ENCODE peak calls at places on chromosomes 3 and 15, in eight cellular contexts. L is SJSA1; Q is IMR-90; U is H1; K is CD8-positive, alpha-beta memory T cell; N is small intestine; V is left ventricle myocardium inferior; T is PC-3. C is an unnamed sample.

GRCh38 chr3:172224560-172225214 is 185.3 kb downstream of the FNDC3B start:
- DNase-seq in L (peak; percentile 65), Q (no peak), T (no peak), K (no peak), V (no peak), U (no peak), N (no peak), C (no peak)

GRCh38 chr3:73580343-73580742 is 44.4 kb downstream of the PDZRN3 start:
- DNase-seq in V (no peak), L (no peak), T (peak; percentile 18), Q (peak; percentile 100), U (no peak), N (no peak), K (no peak), C (no peak)

GRCh38 chr3:96000963-96001362 is 813.4 kb upstream of the EPHA6 start:
- DNase-seq in N (no peak), U (no peak), T (no peak), L (no peak), Q (no peak), K (no peak), V (no peak), C (peak; percentile 24)

GRCh38 chr3:184717608-184717995 is 5.7 kb upstream of the MAGEF1 start:
- DNase-seq in T (no peak), V (no peak), U (no peak), K (no peak), L (no peak), Q (no peak), N (no peak), C (no peak)

GRCh38 chr3:14623569-14624051 is 28.0 kb upstream of the CCDC174 start:
- DNase-seq in N (no peak), U (no peak), L (peak; percentile 60), T (peak; percentile 19), Q (no peak), K (no peak), V (no peak), C (no peak)

GRCh38 chr3:195441476-195441970 is 1.3 kb downstream of the ACAP2 start:
- DNase-seq in U (no peak), L (no peak), Q (peak; percentile 11), T (peak; percentile 26), N (peak; percentile 48), V (no peak), K (no peak), C (no peak)

GRCh38 chr15:52292780-52293392 is 2.7 kb downstream of the MYO5C start:
- DNase-seq in N (no peak), U (no peak), K (no peak), T (no peak), L (no peak), V (no peak), Q (no peak), C (no peak)

GRCh38 chr3:78390221-78390620 is 1350.3 kb downstream of the ROBO2 start:
- DNase-seq in T (no peak), V (no peak), K (no peak), N (no peak), U (no peak), Q (no peak), L (no peak), C (no peak)

GRCh38 chr15:75455424-75455981 is 4.0 kb upstream of the SIN3A start:
- DNase-seq in N (peak; percentile 89), Q (peak; percentile 65), U (no peak), V (peak; percentile 87), K (peak; percentile 84), T (peak; percentile 76), L (peak; percentile 90), C (peak; percentile 84)

GRCh38 chr3:32432711-32433530 is 41.3 kb downstream of the CMTM7 start:
- DNase-seq in N (peak; percentile 49), L (no peak), K (no peak), U (no peak), V (no peak), T (no peak), Q (peak; percentile 47), C (no peak)

GRCh38 chr3:165614332-165614731 is 222.9 kb downstream of the BCHE start:
- DNase-seq in N (no peak), L (no peak), Q (no peak), T (no peak), K (no peak), U (no peak), V (no peak), C (no peak)

GRCh38 chr15:55289011-55289572 is 521 bp downstream of the RAB27A start:
- DNase-seq in U (no peak), V (peak; percentile 18), K (peak; percentile 24), L (peak; percentile 39), Q (peak; percentile 39), T (peak; percentile 40), N (peak; percentile 49), C (peak; percentile 52)

GRCh38 chr3:5301671-5302297 is 114.3 kb downstream of the EDEM1 start:
- DNase-seq in T (peak; percentile 45), K (no peak), L (no peak), Q (peak; percentile 19), V (no peak), U (no peak), N (no peak), C (no peak)

GRCh38 chr3:191566469-191566868 is 105.5 kb downstream of the PYDC2 start:
- DNase-seq in V (no peak), L (no peak), U (no peak), N (no peak), K (no peak), Q (no peak), T (no peak), C (no peak)

GRCh38 chr15:67506775-67507747 is 13.9 kb upstream of the C15orf61 start:
- DNase-seq in K (no peak), Q (peak; percentile 9), N (no peak), T (no peak), L (no peak), V (no peak), U (no peak), C (no peak)

GRCh38 chr3:187367561-187368103 is 553 bp upstream of the RTP4 start:
- DNase-seq in L (no peak), K (no peak), T (no peak), Q (no peak), V (peak; percentile 19), N (no peak), U (no peak), C (no peak)

GRCh38 chr15:75554717-75555116 is 24.4 kb downstream of the PTPN9 start:
- DNase-seq in L (no peak), N (no peak), T (no peak), V (no peak), K (no peak), U (no peak), Q (peak; percentile 88), C (peak; percentile 6)

GRCh38 chr3:114496874-114497273 is 203.0 kb downstream of the TIGIT start:
- DNase-seq in Q (peak; percentile 37), V (no peak), U (no peak), K (no peak), N (peak; percentile 33), T (no peak), L (no peak), C (peak; percentile 11)

GRCh38 chr15:58224068-58224467 is 85.9 kb downstream of the AQP9 start:
- DNase-seq in N (no peak), U (no peak), Q (no peak), K (no peak), T (no peak), V (peak; percentile 46), L (no peak), C (peak; percentile 84)

GRCh38 chr3:54917172-54917571 is 10.7 kb downstream of the LRTM1 start:
- DNase-seq in L (no peak), V (no peak), T (no peak), K (no peak), U (no peak), Q (peak; percentile 41), N (no peak), C (no peak)

GRCh38 chr3:124826703-124827102 is 60.5 kb downstream of the ITGB5 start:
- DNase-seq in N (no peak), V (no peak), U (peak; percentile 41), L (peak; percentile 68), Q (peak; percentile 93), T (peak; percentile 68), K (no peak), C (no peak)

GRCh38 chr3:52990637-52991036 is 55.2 kb downstream of the SFMBT1 start:
- DNase-seq in U (no peak), V (no peak), L (no peak), T (no peak), Q (no peak), K (no peak), N (no peak), C (no peak)
- H3K27ac ChIP-seq in U (no peak overlapping the region), V (no peak overlapping the region), L (no peak overlapping the region), T (no peak overlapping the region), Q (no peak overlapping the region), K (no peak overlapping the region), N (no peak overlapping the region), C (no peak overlapping the region)

GRCh38 chr3:136954980-136955780 is 2.6 kb upstream of the IL20RB start:
- DNase-seq in K (no peak), U (no peak), L (peak; percentile 38), T (no peak), V (no peak), N (peak; percentile 12), Q (no peak), C (peak; percentile 34)
- H3K4me1 ChIP-seq in K (no peaks in the 10 kb centered on the region), U (no peaks in the 10 kb centered on the region), L (peaks cover 59% of the 10 kb centered on the region), T (peaks cover 20% of the 10 kb centered on the region), V (peaks cover 5% of the 10 kb centered on the region), N (no peaks in the 10 kb centered on the region), Q (peaks cover 24% of the 10 kb centered on the region), C (peaks cover 23% of the 10 kb centered on the region)

DNA sequence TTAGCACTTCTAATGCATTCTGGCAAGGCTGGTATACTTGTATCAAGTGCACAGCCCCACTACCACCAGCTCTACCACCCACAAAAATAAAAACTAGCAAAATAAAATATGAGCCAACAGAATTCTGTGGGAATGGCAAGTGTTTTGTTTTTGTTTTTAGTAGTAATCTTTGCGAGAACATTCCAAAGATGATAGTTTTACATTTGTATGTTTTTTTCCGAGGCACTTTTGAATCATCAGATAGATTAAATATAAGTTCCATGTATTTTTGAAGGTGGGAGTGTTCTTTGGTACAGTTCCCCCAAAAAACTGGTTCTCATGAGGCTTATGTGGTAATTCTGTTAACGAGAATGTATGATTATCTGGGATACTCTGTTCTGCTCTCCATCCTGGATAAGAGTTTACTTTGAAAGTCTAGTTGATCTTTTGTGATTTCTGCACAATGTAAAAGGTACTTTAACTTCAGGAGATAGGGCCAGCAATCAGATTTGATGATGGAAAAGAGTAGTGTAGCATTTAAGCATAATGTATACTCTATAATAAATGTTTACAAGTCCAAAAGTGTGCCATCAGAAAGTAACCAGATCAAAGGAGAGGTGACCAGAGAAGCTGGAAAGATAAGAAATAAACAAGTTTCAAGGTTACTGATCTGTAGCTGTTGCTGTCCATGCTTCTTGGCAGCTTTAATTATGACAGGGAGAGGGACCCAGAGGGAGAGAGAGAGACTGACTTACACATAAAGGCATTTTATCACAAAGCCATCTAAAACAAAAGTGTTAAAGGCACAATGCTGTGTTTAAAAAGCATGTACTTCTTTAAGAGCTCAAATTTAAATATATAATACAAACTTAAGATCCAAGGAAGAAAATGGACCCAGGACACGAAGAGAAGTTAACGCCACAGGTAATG is 130.9 kb downstream of the PGPEP1L start:
- DNase-seq in L (peak; percentile 42), N (no peak), U (no peak), T (no peak), K (no peak), Q (peak; percentile 49), V (no peak), C (no peak)
- H3K27ac ChIP-seq in L (peak overlapping the region; percentile 82), N (no peak overlapping the region), U (no peak overlapping the region), T (no peak overlapping the region), K (no peak overlapping the region), Q (no peak overlapping the region), V (peak overlapping the region; percentile 49), C (no peak overlapping the region)

DNA sequence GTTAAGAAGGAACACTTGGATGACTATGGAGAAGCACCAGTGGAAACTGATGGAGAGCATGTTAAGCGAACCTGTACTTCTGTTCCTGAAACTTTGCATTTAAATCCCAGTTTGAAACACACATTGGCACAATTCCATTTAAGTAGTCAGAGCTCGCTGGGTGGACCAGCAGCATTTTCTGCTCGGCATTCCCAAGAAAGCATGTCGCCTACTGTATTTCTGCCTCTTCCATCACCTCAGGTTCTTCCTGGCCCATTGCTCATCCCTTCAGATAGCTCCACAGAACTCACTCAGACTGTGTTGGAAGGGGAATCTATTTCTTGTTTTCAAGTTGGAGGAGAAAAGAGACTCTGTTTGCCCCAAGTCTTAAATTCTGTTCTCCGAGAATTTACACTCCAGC is 3.0 kb downstream of the SKIL start:
- DNase-seq in T (no peak), K (no peak), N (no peak), Q (peak; percentile 63), L (no peak), V (no peak), U (no peak), C (no peak)
- H3K4me1 ChIP-seq in T (peaks cover 48% of the 10 kb centered on the region), K (peaks cover 20% of the 10 kb centered on the region), N (peaks cover 7% of the 10 kb centered on the region), Q (peaks cover 18% of the 10 kb centered on the region), L (peaks cover 43% of the 10 kb centered on the region), V (peaks cover 85% of the 10 kb centered on the region), U (no peaks in the 10 kb centered on the region), C (peaks cover 8% of the 10 kb centered on the region)